ENCODE peak calls at places on chromosomes 3 and 15, in nine cellular contexts. Q is tibial nerve, Z is SK-N-SH, O is stomach, A is GM12878, S is transverse colon, G is ovary, U is HepG2, Y is K562. P is an unnamed sample.

GRCh38 chr3:177713921-177714900 is 516.9 kb upstream of the TBL1XR1 start:
- DNase-seq in Q (no peak), Z (peak; percentile 44), O (no peak), A (no peak), S (no peak), G (no peak), U (no peak), Y (no peak), P (no peak)

GRCh38 chr3:154972951-154973350 is 107.2 kb upstream of the MME start:
- DNase-seq in Q (no peak), Z (no peak), O (no peak), A (no peak), S (no peak), G (no peak), U (no peak), Y (no peak), P (no peak)

GRCh38 chr3:188404701-188405100 is 250.7 kb downstream of the LPP start:
- DNase-seq in Q (no peak), Z (no peak), O (no peak), A (no peak), S (no peak), G (no peak), U (no peak), Y (no peak), P (no peak)

GRCh38 chr15:62068071-62068786 is 1.5 kb downstream of the C2CD4A start:
- DNase-seq in Q (no peak), Z (peak; percentile 78), O (peak; percentile 58), A (no peak), S (peak; percentile 51), G (peak; percentile 11), U (peak; percentile 25), Y (peak; percentile 34), P (no peak)

GRCh38 chr15:40251455-40252140 is 12.7 kb downstream of the PAK6 start:
- DNase-seq in Q (no peak), Z (no peak), O (no peak), A (no peak), S (no peak), G (no peak), U (no peak), Y (no peak), P (no peak)

GRCh38 chr3:114839476-114839875 is 307.6 kb downstream of the ZBTB20 start:
- DNase-seq in Q (no peak), Z (no peak), O (no peak), A (no peak), S (no peak), G (no peak), U (no peak), Y (no peak), P (no peak)

GRCh38 chr15:71202712-71203111 is 87.4 kb downstream of the THSD4 start:
- DNase-seq in Q (no peak), Z (no peak), O (no peak), A (no peak), S (no peak), G (no peak), U (no peak), Y (no peak), P (no peak)

GRCh38 chr3:182609575-182610156 is 183.6 kb upstream of the ATP11B start:
- DNase-seq in Q (no peak), Z (no peak), O (peak; percentile 62), A (no peak), S (peak; percentile 78), G (no peak), U (no peak), Y (no peak), P (no peak)

GRCh38 chr3:71180524-71180923 is 403.0 kb downstream of the FOXP1 start:
- DNase-seq in Q (no peak), Z (no peak), O (no peak), A (no peak), S (no peak), G (no peak), U (no peak), Y (no peak), P (no peak)

GRCh38 chr3:17088017-17088416 is 203.3 kb downstream of the PLCL2 start:
- DNase-seq in Q (no peak), Z (no peak), O (no peak), A (no peak), S (no peak), G (no peak), U (no peak), Y (no peak), P (no peak)

GRCh38 chr3:17090271-17090992 is 205.7 kb downstream of the PLCL2 start:
- DNase-seq in Q (no peak), Z (no peak), O (no peak), A (no peak), S (no peak), G (no peak), U (no peak), Y (no peak), P (no peak)

GRCh38 chr3:17088602-17089313 is 204.0 kb downstream of the PLCL2 start:
- DNase-seq in Q (no peak), Z (no peak), O (no peak), A (no peak), S (peak; percentile 24), G (no peak), U (no peak), Y (no peak), P (no peak)

GRCh38 chr3:17087509-17087908 is 202.8 kb downstream of the PLCL2 start:
- DNase-seq in Q (no peak), Z (no peak), O (no peak), A (no peak), S (no peak), G (no peak), U (no peak), Y (no peak), P (no peak)

GRCh38 chr3:17089314-17089700 is 204.6 kb downstream of the PLCL2 start:
- DNase-seq in Q (no peak), Z (no peak), O (no peak), A (no peak), S (no peak), G (no peak), U (no peak), Y (no peak), P (no peak)
- TF ChIP-seq EP300 in Q (no peak), Z (no peak), O (no peak), A (no peak), S (no peak), G (no peak), U (no peak), Y (no peak), P (no peak)

DNA sequence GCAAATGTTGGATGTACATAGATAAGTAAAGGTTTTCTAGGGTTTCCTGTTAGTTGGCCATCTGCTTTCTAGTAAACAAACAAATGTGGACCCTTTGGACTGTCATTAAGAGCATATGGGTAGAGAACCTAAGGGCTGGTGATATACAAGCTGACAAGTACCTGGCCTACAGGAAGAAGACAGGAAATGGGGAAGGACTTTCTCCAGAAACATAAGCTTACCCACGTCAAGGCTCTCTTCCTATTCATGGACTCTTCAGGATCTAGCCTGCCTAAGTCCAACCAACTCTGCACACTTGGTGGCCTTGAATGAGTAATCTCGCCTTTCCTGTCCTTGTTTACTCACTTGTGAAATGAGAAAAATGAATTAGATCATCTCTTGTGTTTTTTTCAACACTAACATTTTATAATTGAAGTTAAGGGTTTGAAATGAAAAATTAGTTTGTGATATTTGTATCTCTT is 22.2 kb upstream of the GOLIM4 start:
- DNase-seq in Q (no peak), Z (no peak), O (no peak), A (no peak), S (no peak), G (no peak), U (peak; percentile 62), Y (peak; percentile 20), P (no peak)
- TF ChIP-seq EP300 in Q (no peak), Z (no peak), O (no peak), A (no peak), S (no peak), G (no peak), U (no peak), Y (no peak), P (no peak)

GRCh38 chr3:60146121-60146520 is 1096.3 kb upstream of the CFAP20DC start:
- DNase-seq in Q (no peak), Z (no peak), O (no peak), A (no peak), S (no peak), G (no peak), U (no peak), Y (no peak), P (no peak)

GRCh38 chr3:60140160-60140559 is 1090.3 kb upstream of the CFAP20DC start:
- DNase-seq in Q (no peak), Z (no peak), O (no peak), A (no peak), S (no peak), G (no peak), U (no peak), Y (no peak), P (no peak)

GRCh38 chr3:60144071-60144470 is 1094.2 kb upstream of the CFAP20DC start:
- DNase-seq in Q (no peak), Z (no peak), O (no peak), A (no peak), S (no peak), G (no peak), U (no peak), Y (no peak), P (no peak)

GRCh38 chr3:60147249-60147648 is 1097.4 kb upstream of the CFAP20DC start:
- DNase-seq in Q (no peak), Z (no peak), O (no peak), A (no peak), S (no peak), G (no peak), U (no peak), Y (no peak), P (no peak)

GRCh38 chr3:60142009-60142408 is 1092.2 kb upstream of the CFAP20DC start:
- DNase-seq in Q (no peak), Z (peak; percentile 8), O (no peak), A (no peak), S (no peak), G (no peak), U (no peak), Y (no peak), P (no peak)
- TF ChIP-seq EP300 in Q (no peak), Z (no peak), O (no peak), A (no peak), S (no peak), G (no peak), U (no peak), Y (no peak), P (no peak)

GRCh38 chr3:185585523-185585861 is 603 bp upstream of the SENP2 start:
- DNase-seq in Q (no peak), Z (peak; percentile 16), O (no peak), A (no peak), S (peak; percentile 36), G (no peak), U (peak; percentile 8), Y (no peak), P (no peak)

GRCh38 chr3:185584681-185585080 is 1.4 kb upstream of the SENP2 start:
- DNase-seq in Q (no peak), Z (no peak), O (no peak), A (no peak), S (peak; percentile 50), G (no peak), U (no peak), Y (no peak), P (no peak)

GRCh38 chr3:185583925-185584324 is 2.2 kb upstream of the SENP2 start:
- DNase-seq in Q (no peak), Z (no peak), O (no peak), A (no peak), S (no peak), G (no peak), U (peak; percentile 40), Y (no peak), P (no peak)

GRCh38 chr3:185582236-185582635 is 3.9 kb upstream of the SENP2 start:
- DNase-seq in Q (no peak), Z (no peak), O (no peak), A (no peak), S (no peak), G (no peak), U (no peak), Y (no peak), P (peak; percentile 77)

GRCh38 chr3:185582871-185583270 is 3.2 kb upstream of the SENP2 start:
- DNase-seq in Q (no peak), Z (no peak), O (no peak), A (peak; percentile 66), S (no peak), G (no peak), U (no peak), Y (no peak), P (no peak)
- TF ChIP-seq EP300 in Q (no peak), Z (no peak), O (no peak), A (no peak), S (no peak), G (no peak), U (no peak), Y (no peak), P (no peak)

P was measured in H1.